ENCODE peak calls at places on chromosome 19, in eight cellular contexts. A is T-helper 17 cell; O is fibroblast of the conjunctiva; W is lung microvascular endothelial cell; C is transverse colon; I is naive thymus-derived CD8-positive, alpha-beta T cell; T is mucosa of descending colon; F is globus pallidus. K is an unnamed sample.

GRCh38 chr19:9498183-9498902 is at the start of gene ZNF560:
- DNase-seq in O (peak), W (no peak), T (no peak), C (no peak), F (no peak), A (no peak), I (no peak), K (no peak)

GRCh38 chr19:39969681-39970423 is 1.1 kb upstream of the PSMC4 start:
- DNase-seq in F (no peak), W (no peak), O (no peak), T (no peak), C (no peak), A (no peak), I (no peak), K (peak)

GRCh38 chr19:28874742-28875141 is 338.2 kb downstream of the UQCRFS1 start:
- DNase-seq in F (no peak), I (no peak), W (no peak), O (no peak), A (no peak), C (no peak), T (no peak), K (no peak)

GRCh38 chr19:58547323-58548312 is 3.8 kb downstream of the TRIM28 start:
- DNase-seq in C (no peak), W (no peak), A (no peak), T (no peak), F (no peak), O (no peak), I (no peak), K (no peak)

GRCh38 chr19:55471266-55471665 is 5.2 kb upstream of the ZNF628 start:
- DNase-seq in T (no peak), W (no peak), O (no peak), F (no peak), I (no peak), C (no peak), A (no peak), K (no peak)

GRCh38 chr19:1154731-1155351 is 19.2 kb downstream of the SBNO2 start:
- DNase-seq in W (peak), O (peak), T (peak), C (peak), F (no peak), I (no peak), A (no peak), K (peak)

GRCh38 chr19:45125360-45125759 is 32.4 kb downstream of the PPP1R37 start:
- DNase-seq in T (no peak), I (no peak), O (no peak), W (no peak), A (no peak), C (no peak), F (no peak), K (no peak)

GRCh38 chr19:58387338-58388174 is 487 bp downstream of the RPS5 start:
- DNase-seq in W (no peak), O (no peak), A (no peak), C (no peak), I (no peak), T (no peak), F (no peak), K (no peak)

GRCh38 chr19:29277107-29277506 is 64.2 kb upstream of the UQCRFS1 start:
- DNase-seq in C (peak), T (no peak), W (no peak), A (peak), I (peak), F (no peak), O (no peak), K (no peak)

GRCh38 chr19:33628921-33629825 is 7.4 kb downstream of the CHST8 start:
- DNase-seq in F (no peak), A (no peak), W (no peak), T (no peak), O (no peak), I (no peak), C (no peak), K (no peak)

GRCh38 chr19:39190768-39191167 is 6.0 kb upstream of the NCCRP1 start:
- DNase-seq in W (no peak), A (no peak), C (no peak), O (no peak), T (no peak), F (no peak), I (no peak), K (no peak)

GRCh38 chr19:17834350-17835181 is 13.2 kb downstream of the JAK3 start:
- DNase-seq in O (no peak), T (no peak), A (no peak), I (no peak), F (no peak), W (no peak), C (no peak), K (no peak)

GRCh38 chr19:10724573-10725071 is 6.7 kb downstream of the DNM2 start:
- DNase-seq in A (no peak), I (no peak), W (no peak), T (peak), F (no peak), C (no peak), O (peak), K (no peak)

GRCh38 chr19:57620673-57621348 is 6.8 kb downstream of the ZNF134 start:
- DNase-seq in O (peak), C (no peak), F (no peak), I (no peak), A (no peak), W (peak), T (no peak), K (no peak)

GRCh38 chr19:7413629-7414028 is 64.9 kb downstream of the ARHGEF18 start:
- DNase-seq in W (no peak), C (no peak), F (no peak), I (no peak), T (no peak), A (no peak), O (no peak), K (no peak)

GRCh38 chr19:49843265-49843664 is 7.7 kb upstream of the PTOV1 start:
- DNase-seq in T (no peak), C (no peak), W (no peak), F (no peak), O (no peak), A (no peak), I (no peak), K (no peak)

GRCh38 chr19:49712397-49712859 is 21.5 kb downstream of the CPT1C start:
- DNase-seq in T (peak), C (peak), W (no peak), I (no peak), O (peak), F (no peak), A (no peak), K (peak)

GRCh38 chr19:14146789-14147216 is 10.4 kb upstream of the ASF1B start:
- DNase-seq in W (no peak), I (no peak), F (no peak), T (no peak), C (no peak), A (no peak), O (peak), K (no peak)

GRCh38 chr19:15251749-15252397 is 19.6 kb upstream of the EPHX3 start:
- DNase-seq in C (peak), I (no peak), W (peak), F (no peak), O (peak), T (peak), A (no peak), K (peak)

GRCh38 chr19:18055967-18056366 is 30.8 kb downstream of the IL12RB1 start:
- DNase-seq in C (no peak), W (no peak), F (no peak), T (no peak), I (no peak), O (no peak), A (no peak), K (no peak)

GRCh38 chr19:15368798-15369593 is 10.6 kb downstream of the AKAP8 start:
- DNase-seq in W (no peak), O (no peak), I (no peak), C (no peak), A (no peak), T (no peak), F (no peak), K (no peak)

GRCh38 chr19:53958168-53958571 is 4.6 kb upstream of the CACNG8 start:
- DNase-seq in F (peak), T (no peak), W (peak), I (no peak), C (no peak), A (no peak), O (no peak), K (no peak)

GRCh38 chr19:49556412-49557398 is 23.7 kb downstream of the NOSIP start:
- DNase-seq in I (peak), F (no peak), O (no peak), C (no peak), W (no peak), T (peak), A (no peak), K (no peak)

GRCh38 chr19:38634757-38635482 is 12.5 kb upstream of the ACTN4 start:
- DNase-seq in F (no peak), O (no peak), W (peak), C (peak), T (peak), A (peak), I (peak), K (peak)

GRCh38 chr19:6590458-6591319 is at the start of gene CD70:
- DNase-seq in F (no peak), A (peak), T (peak), I (peak), W (peak), O (no peak), C (peak), K (no peak)

GRCh38 chr19:31145909-31146453 is 203.3 kb downstream of the TSHZ3 start:
- DNase-seq in F (no peak), A (no peak), O (no peak), C (no peak), T (no peak), W (no peak), I (no peak), K (no peak)

GRCh38 chr19:4609878-4610511 is 29.3 kb upstream of the TNFAIP8L1 start:
- DNase-seq in A (no peak), C (no peak), F (peak), W (no peak), I (no peak), T (no peak), O (no peak), K (no peak)

GRCh38 chr19:45211751-45212381 is 33.3 kb downstream of the BLOC1S3 start:
- DNase-seq in A (no peak), W (peak), O (no peak), T (no peak), C (no peak), F (no peak), I (no peak), K (no peak)

GRCh38 chr19:40264314-40265054 is 20.7 kb downstream of the AKT2 start:
- DNase-seq in W (no peak), T (no peak), A (no peak), F (no peak), C (no peak), I (no peak), O (no peak), K (no peak)